ENCODE peak calls at places on chromosomes 5 and 9, in ten cellular contexts. Y, K, T, S, P, G, L, Q, I and V are unnamed samples.

GRCh38 chr9:8863064-8863463 is 1063.5 kb upstream of the DMAC1 start:
- DNase-seq in Y (no peak), K (no peak), T (no peak), S (no peak), P (no peak), G (no peak), L (no peak), Q (no peak), I (no peak), V (no peak)

GRCh38 chr5:676699-677076 is 16.5 kb downstream of the TPPP start:
- DNase-seq in Y (no peak), K (no peak), T (no peak), S (no peak), P (no peak), G (no peak), L (no peak), Q (no peak), I (no peak), V (no peak)

GRCh38 chr5:76849767-76850291 is at the start of gene S100Z:
- DNase-seq in Y (peak; percentile 6), K (no peak), T (no peak), S (no peak), P (peak; percentile 21), G (peak; percentile 11), L (no peak), Q (no peak), I (no peak), V (no peak)

GRCh38 chr9:136339173-136339957 is 12.0 kb downstream of the GPSM1 start:
- DNase-seq in Y (peak; percentile 41), K (no peak), T (peak; percentile 69), S (peak; percentile 56), P (no peak), G (no peak), L (peak; percentile 82), Q (peak; percentile 72), I (peak; percentile 96), V (peak; percentile 77)

GRCh38 chr9:4005896-4006295 is 294.0 kb downstream of the GLIS3 start:
- DNase-seq in Y (no peak), K (no peak), T (no peak), S (no peak), P (no peak), G (no peak), L (no peak), Q (no peak), I (no peak), V (peak; percentile 83)

GRCh38 chr5:101728933-101729332 is 567.2 kb downstream of the SLCO4C1 start:
- DNase-seq in Y (no peak), K (peak; percentile 26), T (no peak), S (no peak), P (no peak), G (no peak), L (no peak), Q (peak; percentile 22), I (peak; percentile 23), V (no peak)

GRCh38 chr9:126761274-126761673 is 43.6 kb upstream of the ZBTB43 start:
- DNase-seq in Y (no peak), K (no peak), T (no peak), S (no peak), P (no peak), G (no peak), L (no peak), Q (no peak), I (no peak), V (no peak)

GRCh38 chr5:74154526-74154925 is 486.0 kb downstream of the ENC1 start:
- DNase-seq in Y (no peak), K (no peak), T (no peak), S (no peak), P (no peak), G (no peak), L (no peak), Q (no peak), I (no peak), V (no peak)